ENCODE peak calls at places on chromosomes 3 and 15, in nine cellular contexts. Q is NCI-H1092 treated with DMSO at 0.1 percent for 48 hours; M is colonic mucosa; S is GM06990; Y is NAMALWA; T is activated CD8-positive, alpha-beta memory T cell treated with anti-CD3 and anti-CD28 coated beads, Interleukin-2, amount 10 ng/mL, durations not matched to agents 7 days and 5 days; Z is A172; G is NCI-H510A treated with DMSO at 0.1 percent for 48 hours; O is H54. K is an unnamed sample.

GRCh38 chr15:88057836-88058235 is 198.7 kb downstream of the NTRK3 start:
- DNase-seq in Q (no peak), M (no peak), G (no peak), T (no peak), O (no peak), S (no peak), Z (no peak), Y (no peak), K (no peak)

GRCh38 chr3:32026583-32026982 is 45.0 kb downstream of the ZNF860 start:
- DNase-seq in Q (no peak), S (no peak), G (no peak), Y (peak; percentile 88), T (no peak), O (no peak), Z (no peak), M (no peak), K (no peak)

GRCh38 chr3:119743921-119744320 is 38.0 kb upstream of the NR1I2 start:
- DNase-seq in S (no peak), T (no peak), Q (peak; percentile 1), M (no peak), O (no peak), Z (no peak), Y (no peak), G (no peak), K (no peak)

GRCh38 chr15:63133786-63134185 is 12.1 kb downstream of the LACTB start:
- DNase-seq in G (no peak), T (no peak), O (no peak), Y (no peak), Z (peak; percentile 43), S (no peak), Q (no peak), M (no peak), K (no peak)

GRCh38 chr3:30314757-30315156 is 291.6 kb upstream of the TGFBR2 start:
- DNase-seq in Y (no peak), O (no peak), T (no peak), S (no peak), G (no peak), M (no peak), Z (no peak), Q (no peak), K (no peak)

GRCh38 chr15:63718590-63719035 is 115.1 kb downstream of the HERC1 start:
- DNase-seq in S (no peak), O (peak; percentile 2), Z (peak; percentile 64), Q (no peak), Y (no peak), T (no peak), G (no peak), M (no peak), K (no peak)

GRCh38 chr3:181709537-181710279 is 2.0 kb upstream of the SOX2 start:
- DNase-seq in Q (peak; percentile 76), G (peak; percentile 86), Y (peak; percentile 69), O (peak; percentile 59), Z (peak; percentile 52), M (peak; percentile 82), T (peak; percentile 70), S (peak; percentile 59), K (no peak)

GRCh38 chr3:80244390-80244789 is 476.6 kb upstream of the ROBO1 start:
- DNase-seq in M (peak; percentile 21), T (no peak), O (no peak), Y (no peak), Q (no peak), G (no peak), S (no peak), Z (no peak), K (no peak)

GRCh38 chr3:141471160-141471559 is 15.7 kb upstream of the RASA2 start:
- DNase-seq in T (no peak), O (no peak), Y (peak; percentile 47), G (no peak), Z (no peak), Q (no peak), M (no peak), S (no peak), K (no peak)

GRCh38 chr3:85760342-85760741 is 801.6 kb downstream of the CADM2 start:
- DNase-seq in S (no peak), Y (no peak), M (no peak), Q (no peak), T (no peak), O (no peak), Z (no peak), G (no peak), K (no peak)

GRCh38 chr3:178634975-178635374 is 98.7 kb downstream of the KCNMB2 start:
- DNase-seq in Q (peak; percentile 31), M (peak; percentile 21), O (no peak), G (peak; percentile 71), S (no peak), T (no peak), Z (no peak), Y (no peak), K (no peak)

GRCh38 chr15:99955532-99955931 is 222.3 kb upstream of the LYSMD4 start:
- DNase-seq in Q (no peak), M (no peak), T (no peak), Z (no peak), G (no peak), S (no peak), Y (no peak), O (no peak), K (no peak)

GRCh38 chr3:132659370-132660055 is at the start of gene ACAD11:
- DNase-seq in G (no peak), M (peak; percentile 85), Q (peak; percentile 77), Y (peak; percentile 81), S (peak; percentile 76), Z (peak; percentile 57), T (peak; percentile 56), O (peak; percentile 49), K (peak; percentile 79)

GRCh38 chr15:99631256-99631655 is 65.5 kb downstream of the MEF2A start:
- DNase-seq in Z (no peak), M (no peak), T (no peak), S (peak; percentile 61), O (no peak), G (no peak), Y (peak; percentile 80), Q (no peak), K (no peak)

GRCh38 chr15:100252779-100253417 is 88.9 kb downstream of the ADAMTS17 start:
- DNase-seq in G (no peak), Y (no peak), Z (no peak), T (peak; percentile 3), Q (no peak), S (no peak), M (no peak), O (no peak), K (no peak)

GRCh38 chr15:82530006-82530405 is 10.3 kb downstream of the RPS17 start:
- DNase-seq in S (no peak), G (no peak), Q (no peak), Y (no peak), Z (no peak), O (no peak), T (no peak), M (no peak), K (no peak)

GRCh38 chr15:99504823-99505551 is 60.8 kb upstream of the MEF2A start:
- DNase-seq in Z (peak; percentile 11), T (peak; percentile 70), Q (no peak), Y (peak; percentile 77), G (no peak), M (no peak), S (no peak), O (no peak), K (no peak)

GRCh38 chr3:141255864-141256263 is 24.2 kb downstream of the PXYLP1 start:
- DNase-seq in Q (peak; percentile 17), Z (peak; percentile 54), Y (peak; percentile 18), G (no peak), S (no peak), O (no peak), M (no peak), T (peak; percentile 45), K (no peak)

GRCh38 chr3:120472121-120472844 is 21.5 kb upstream of the FSTL1 start:
- DNase-seq in Z (peak; percentile 75), S (no peak), O (no peak), Y (no peak), T (no peak), Q (no peak), G (no peak), M (no peak), K (no peak)

GRCh38 chr15:73560501-73561117 is 72.6 kb downstream of the NPTN start:
- DNase-seq in G (peak; percentile 67), M (peak; percentile 38), O (no peak), T (no peak), Q (peak; percentile 46), Y (peak; percentile 77), S (peak; percentile 20), Z (peak; percentile 33), K (no peak)

GRCh38 chr3:169402667-169403360 is 260.7 kb downstream of the MECOM start:
- DNase-seq in S (no peak), Y (no peak), T (no peak), Q (no peak), Z (no peak), M (no peak), G (no peak), O (no peak), K (no peak)

K was measured in C1 segment of cervical spinal cord.